ENCODE peak calls at places on chromosomes 6 and 20, in five cellular contexts. One of them, this sample, is unnamed.

GRCh38 chr20:10461495-10461894 is 26.4 kb downstream of the SLX4IP start:
- DNase-seq in K562: no peak
- DNase-seq in A549: no peak
- DNase-seq in H1: no peak
- DNase-seq in GM12878: no peak
- DNase-seq in this sample: no peak

GRCh38 chr6:68572975-68573374 is 62.1 kb upstream of the ADGRB3 start:
- DNase-seq in A549: no peak
- DNase-seq in GM12878: no peak
- DNase-seq in H1: no peak
- DNase-seq in K562: no peak
- DNase-seq in this sample: no peak

GRCh38 chr6:4797590-4797989 is 21.4 kb downstream of the CDYL start:
- DNase-seq in GM12878: no peak
- DNase-seq in H1: no peak
- DNase-seq in K562: no peak
- DNase-seq in A549: no peak
- DNase-seq in this sample: no peak

GRCh38 chr20:1086273-1087213 is 31.9 kb upstream of the PSMF1 start:
- DNase-seq in K562: no peak
- DNase-seq in H1: no peak
- DNase-seq in A549: no peak
- DNase-seq in GM12878: no peak
- DNase-seq in this sample: no peak

GRCh38 chr20:9220874-9221547 is 152.1 kb downstream of the PLCB4 start:
- DNase-seq in GM12878: no peak
- DNase-seq in A549: no peak
- DNase-seq in H1: no peak
- DNase-seq in K562: no peak
- DNase-seq in this sample: no peak

GRCh38 chr6:57013501-57013900 is 33.0 kb upstream of the KIAA1586 start:
- DNase-seq in H1: no peak
- DNase-seq in GM12878: no peak
- DNase-seq in K562: peak; percentile 54
- DNase-seq in A549: no peak
- DNase-seq in this sample: no peak

GRCh38 chr6:167933290-167933689 is 64.2 kb upstream of the KIF25 start:
- DNase-seq in A549: no peak
- DNase-seq in K562: no peak
- DNase-seq in GM12878: no peak
- DNase-seq in H1: no peak
- DNase-seq in this sample: peak; percentile 43

GRCh38 chr6:132648356-132648755 is 10.6 kb downstream of the TAAR1 start:
- DNase-seq in GM12878: no peak
- DNase-seq in H1: no peak
- DNase-seq in K562: no peak
- DNase-seq in A549: peak; percentile 1
- DNase-seq in this sample: no peak

GRCh38 chr20:9500121-9500911 is 14.1 kb upstream of the LAMP5 start:
- DNase-seq in H1: no peak
- DNase-seq in GM12878: no peak
- DNase-seq in A549: no peak
- DNase-seq in K562: no peak
- DNase-seq in this sample: no peak

GRCh38 chr6:72324591-72324990 is 297.3 kb upstream of the KCNQ5 start:
- DNase-seq in K562: no peak
- DNase-seq in A549: no peak
- DNase-seq in H1: no peak
- DNase-seq in GM12878: no peak
- DNase-seq in this sample: no peak

GRCh38 chr6:107555449-107555848 is 65.5 kb downstream of the SOBP start:
- DNase-seq in H1: no peak
- DNase-seq in K562: no peak
- DNase-seq in GM12878: no peak
- DNase-seq in A549: no peak
- DNase-seq in this sample: no peak

GRCh38 chr20:25238319-25239037 is 9.4 kb upstream of the PYGB start:
- DNase-seq in K562: no peak
- DNase-seq in H1: no peak
- DNase-seq in A549: no peak
- DNase-seq in GM12878: no peak
- DNase-seq in this sample: no peak

GRCh38 chr20:50210066-50210619 is 19.5 kb downstream of the CEBPB start:
- DNase-seq in H1: no peak
- DNase-seq in K562: no peak
- DNase-seq in GM12878: no peak
- DNase-seq in A549: no peak
- DNase-seq in this sample: no peak

GRCh38 chr20:8932192-8933150 is 136.4 kb upstream of the PLCB4 start:
- DNase-seq in H1: no peak
- DNase-seq in GM12878: no peak
- DNase-seq in K562: no peak
- DNase-seq in A549: peak; percentile 42
- DNase-seq in this sample: no peak

GRCh38 chr6:146545608-146546007 is 2.0 kb downstream of the RAB32 start:
- DNase-seq in GM12878: no peak
- DNase-seq in A549: no peak
- DNase-seq in K562: no peak
- DNase-seq in H1: no peak
- DNase-seq in this sample: no peak

GRCh38 chr6:36441307-36441894 is 1.3 kb downstream of the PXT1 start:
- DNase-seq in K562: peak; percentile 100
- DNase-seq in H1: peak; percentile 61
- DNase-seq in GM12878: peak; percentile 83
- DNase-seq in A549: peak; percentile 99
- DNase-seq in this sample: peak; percentile 94

DNA sequence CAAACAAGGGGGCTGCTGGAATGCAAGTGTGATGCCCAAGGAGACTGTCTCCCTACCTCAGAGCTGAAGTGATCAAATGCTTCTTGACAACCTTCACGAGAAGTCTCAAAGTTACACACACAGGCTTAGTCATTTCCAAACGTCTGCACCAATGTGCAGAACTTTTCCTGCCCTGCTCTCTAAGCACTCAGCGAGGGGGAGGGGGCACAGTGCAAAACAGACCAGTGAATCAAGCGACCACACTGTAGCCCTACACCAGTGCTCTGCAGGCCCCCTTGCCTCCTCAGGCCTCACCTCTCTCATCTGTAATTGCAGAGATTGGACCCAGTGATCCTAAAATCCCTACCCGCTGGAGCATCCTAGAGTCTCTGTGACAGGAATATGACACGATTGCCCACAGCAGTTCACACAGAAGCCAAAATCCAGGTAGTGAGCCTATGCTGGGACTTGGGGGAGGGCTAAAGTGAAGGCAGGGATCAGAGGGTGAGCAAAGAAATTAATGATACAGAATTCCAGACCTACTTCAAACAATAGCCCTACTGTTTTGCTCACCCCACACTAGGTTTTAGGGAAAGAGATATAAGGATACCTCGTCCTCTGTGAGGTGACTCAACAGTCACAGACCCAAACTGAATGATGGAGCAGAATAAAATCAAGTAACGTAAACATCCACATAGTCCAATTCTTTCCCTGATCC is 56.4 kb downstream of the ATXN1 start:
- DNase-seq in K562: no peak
- DNase-seq in A549: no peak
- DNase-seq in H1: no peak
- DNase-seq in GM12878: no peak
- DNase-seq in this sample: no peak
- TF ChIP-seq RAD21 in K562: no peak
- TF ChIP-seq RAD21 in A549: no peak
- TF ChIP-seq RAD21 in H1: no peak
- TF ChIP-seq RAD21 in GM12878: peak; percentile 12
- TF ChIP-seq RAD21 in this sample: no peak

DNA sequence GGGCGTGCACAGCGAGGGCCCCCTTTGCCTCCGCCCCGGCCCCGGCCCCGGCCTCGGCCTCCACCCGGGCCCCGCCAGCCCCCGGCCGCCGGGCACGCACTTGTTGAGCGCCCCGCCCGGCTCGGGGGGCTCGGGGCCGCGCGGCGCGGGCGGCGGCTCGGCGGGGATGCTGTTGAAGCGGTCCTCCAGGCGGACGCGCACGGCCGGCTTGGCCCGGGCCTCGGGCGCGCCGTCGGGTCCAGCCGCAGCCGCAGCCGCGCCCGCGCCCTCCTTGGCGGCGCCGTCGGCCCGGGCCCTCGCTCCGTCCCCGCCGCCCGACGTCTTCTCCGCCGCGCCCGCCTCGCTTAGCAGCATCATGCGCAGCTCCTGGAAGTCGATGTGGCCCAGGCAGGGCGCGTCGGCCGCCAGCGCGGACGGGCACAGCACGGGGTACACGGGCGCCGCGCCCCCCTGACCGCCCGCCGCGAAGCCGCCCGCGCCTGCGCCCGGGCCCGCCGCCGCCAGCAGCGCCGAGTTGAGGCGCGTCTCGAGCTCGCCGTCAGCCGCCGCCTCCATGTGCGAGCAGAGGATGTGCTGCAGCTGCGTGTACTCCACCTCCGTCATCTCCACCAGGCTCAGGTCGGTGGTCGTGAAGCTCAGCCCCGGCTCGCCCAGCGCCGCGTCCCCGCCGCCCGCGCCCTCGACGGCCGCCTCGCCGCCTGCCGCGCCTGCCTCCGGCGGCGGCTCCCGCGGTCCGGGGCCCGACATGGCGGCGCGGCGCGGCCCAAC is 514 bp downstream of the TCFL5 start:
- DNase-seq in K562: peak; percentile 40
- DNase-seq in H1: no peak
- DNase-seq in A549: peak; percentile 29
- DNase-seq in GM12878: no peak
- DNase-seq in this sample: no peak
- TF ChIP-seq KDM1A in K562: no peak
- TF ChIP-seq KDM1A in H1: no peak
- TF ChIP-seq KDM1A in A549: no peak
- TF ChIP-seq KDM1A in GM12878: no peak
- TF ChIP-seq KDM1A in this sample: no peak

DNA sequence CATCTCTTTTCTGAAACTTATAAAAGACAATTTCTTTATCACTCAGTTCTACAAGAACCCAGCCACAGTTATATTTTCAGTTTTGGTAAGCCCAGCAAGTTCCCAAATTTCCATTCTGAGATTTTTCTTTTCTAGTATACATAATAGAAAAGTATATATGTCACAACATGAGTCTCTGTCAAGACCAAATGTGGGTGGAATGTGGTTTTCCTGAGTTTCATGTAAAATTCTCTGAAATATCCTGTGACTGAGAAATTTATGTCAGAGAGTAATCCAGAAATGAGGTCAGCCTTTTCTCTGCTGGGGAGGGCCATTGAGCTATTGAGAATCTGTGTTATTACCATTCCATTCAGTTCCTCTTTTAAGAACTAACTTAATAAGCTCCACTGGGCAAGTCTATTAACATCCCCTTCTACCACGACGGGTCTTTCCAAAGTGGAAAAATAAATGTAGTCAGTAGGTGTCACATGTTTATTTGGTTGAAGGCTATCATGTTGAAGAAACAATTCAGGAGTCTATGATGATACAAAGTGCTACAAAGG is 100.7 kb upstream of the HMGN3 start:
- DNase-seq in H1: no peak
- DNase-seq in GM12878: peak; percentile 85
- DNase-seq in A549: no peak
- DNase-seq in K562: no peak
- DNase-seq in this sample: no peak
- TF ChIP-seq RAD21 in H1: no peak
- TF ChIP-seq RAD21 in GM12878: peak; percentile 18
- TF ChIP-seq RAD21 in A549: no peak
- TF ChIP-seq RAD21 in K562: no peak
- TF ChIP-seq RAD21 in this sample: no peak

DNA sequence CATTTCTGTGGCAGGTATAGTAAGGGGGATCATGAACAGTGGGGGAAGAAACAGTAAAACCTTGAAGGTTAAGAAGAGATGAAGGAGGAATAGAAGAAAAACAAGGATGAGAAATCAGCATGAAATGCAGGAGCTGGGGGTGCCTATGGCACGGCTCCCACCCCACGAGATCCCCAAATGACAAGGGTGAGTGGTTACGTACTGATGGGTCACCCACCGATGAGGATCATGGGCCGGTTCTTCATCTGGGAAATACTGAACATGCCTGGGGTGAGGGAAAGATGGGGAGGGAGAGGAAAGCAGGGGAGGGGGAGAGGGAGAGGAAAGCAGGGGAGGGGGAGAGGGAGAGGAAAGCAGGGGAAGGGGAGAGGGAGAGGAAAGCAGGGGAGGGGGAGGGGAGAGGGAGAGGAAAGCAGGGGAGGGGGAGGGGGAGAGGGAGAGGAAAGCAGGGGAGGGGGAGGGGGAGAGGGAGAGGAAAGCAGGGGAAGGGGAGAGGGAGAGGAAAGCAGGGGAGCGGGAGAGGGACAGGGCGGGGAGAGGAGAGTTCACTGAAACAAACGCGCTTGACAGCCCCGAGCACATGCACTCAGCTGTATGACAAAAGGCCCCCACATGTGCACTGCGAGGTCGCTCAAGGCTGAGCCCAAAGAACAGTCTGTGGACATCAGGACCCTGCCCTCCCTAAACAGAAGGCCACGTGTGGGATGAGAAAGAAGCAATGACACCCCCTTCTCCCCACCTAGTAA is 25.3 kb downstream of the MOCS1 start:
- DNase-seq in A549: no peak
- DNase-seq in K562: no peak
- DNase-seq in GM12878: no peak
- DNase-seq in H1: no peak
- DNase-seq in this sample: no peak
- TF ChIP-seq KDM1A in A549: no peak
- TF ChIP-seq KDM1A in K562: no peak
- TF ChIP-seq KDM1A in GM12878: no peak
- TF ChIP-seq KDM1A in H1: no peak
- TF ChIP-seq KDM1A in this sample: no peak

This sample was measured in HepG2.